ENCODE peak calls at places on chromosomes 3 and 15, in six cellular contexts. O is left ventricle myocardium inferior; N is effector memory CD4-positive, alpha-beta T cell; V is neural progenitor cell; B is fibroblast of lung; M is mammary epithelial cell. X is an unnamed sample. For H3K4me1, the result is how much of the 10 kb centered on the place peaks cover.

GRCh38 chr15:26628879-26629529 is 143.9 kb downstream of the GABRB3 start:
- DNase-seq in O (peak), N (no peak), V (peak), B (peak), M (no peak), X (no peak)

GRCh38 chr3:169430687-169431404 is 232.7 kb downstream of the MECOM start:
- DNase-seq in O (no peak), N (no peak), V (no peak), B (peak), M (peak), X (no peak)

GRCh38 chr15:79179108-79179561 is 88.6 kb upstream of the RASGRF1 start:
- DNase-seq in O (no peak), N (no peak), V (no peak), B (peak), M (peak), X (no peak)

GRCh38 chr15:100601158-100601557 is 826 bp downstream of the LINS1 start:
- DNase-seq in O (no peak), N (peak), V (peak), B (no peak), M (peak), X (peak)

GRCh38 chr3:102207173-102207572 is 227.6 kb upstream of the ZPLD1 start:
- DNase-seq in O (no peak), N (no peak), V (no peak), B (no peak), M (no peak), X (no peak)

GRCh38 chr3:17195856-17196604 is 311.3 kb downstream of the PLCL2 start:
- DNase-seq in O (no peak), N (no peak), V (peak), B (peak), M (no peak), X (no peak)

GRCh38 chr3:52986938-52987337 is 58.9 kb downstream of the SFMBT1 start:
- DNase-seq in O (no peak), N (no peak), V (peak), B (peak), M (no peak), X (no peak)

GRCh38 chr3:59771760-59772159 is 721.9 kb upstream of the CFAP20DC start:
- DNase-seq in O (no peak), N (no peak), V (no peak), B (peak), M (peak), X (no peak)

GRCh38 chr15:95875141-95875643 is 455.3 kb upstream of the NR2F2 start:
- DNase-seq in O (no peak), N (no peak), V (no peak), B (peak), M (peak), X (no peak)

GRCh38 chr3:42266085-42266484 is at the start of gene CCK:
- DNase-seq in O (no peak), N (no peak), V (no peak), B (no peak), M (no peak), X (no peak)

GRCh38 chr3:119898478-119899177 is 116.7 kb downstream of the NR1I2 start:
- DNase-seq in O (no peak), N (no peak), V (no peak), B (no peak), M (peak), X (no peak)

GRCh38 chr3:17972030-17972429 is 229.6 kb upstream of the TBC1D5 start:
- DNase-seq in O (no peak), N (no peak), V (no peak), B (no peak), M (no peak), X (no peak)

GRCh38 chr15:95644476-95644875 is 686.0 kb upstream of the NR2F2 start:
- DNase-seq in O (no peak), N (no peak), V (no peak), B (peak), M (no peak), X (no peak)

GRCh38 chr3:154324919-154325318 is 632 bp upstream of the DHX36 start:
- DNase-seq in O (no peak), N (no peak), V (peak), B (no peak), M (no peak), X (no peak)

GRCh38 chr15:69377137-69377536 is 37.0 kb upstream of the KIF23 start:
- DNase-seq in O (no peak), N (no peak), V (no peak), B (no peak), M (no peak), X (no peak)

GRCh38 chr3:37957185-37957936 is 33.2 kb upstream of the VILL start:
- DNase-seq in O (no peak), N (no peak), V (no peak), B (no peak), M (no peak), X (no peak)
- H3K27ac ChIP-seq in O (peak), N (no peak), V (no peak), B (no peak), M (no peak), X (no peak)

GRCh38 chr3:137771401-137772230 is 7.5 kb downstream of the SOX14 start:
- DNase-seq in O (no peak), N (no peak), V (peak), B (no peak), M (no peak), X (peak)

GRCh38 chr3:137768361-137769320 is 4.5 kb downstream of the SOX14 start:
- DNase-seq in O (no peak), N (no peak), V (peak), B (no peak), M (no peak), X (no peak)

GRCh38 chr3:137770821-137771399 is 6.8 kb downstream of the SOX14 start:
- DNase-seq in O (no peak), N (no peak), V (peak), B (no peak), M (no peak), X (no peak)

GRCh38 chr3:137769321-137770065 is 5.4 kb downstream of the SOX14 start:
- DNase-seq in O (no peak), N (no peak), V (peak), B (no peak), M (no peak), X (no peak)

GRCh38 chr3:137770066-137770805 is 6.1 kb downstream of the SOX14 start:
- DNase-seq in O (no peak), N (no peak), V (peak), B (no peak), M (no peak), X (no peak)
- H3K4me3 ChIP-seq in O (peak), N (no peak), V (peak), B (no peak), M (no peak), X (no peak)

DNA sequence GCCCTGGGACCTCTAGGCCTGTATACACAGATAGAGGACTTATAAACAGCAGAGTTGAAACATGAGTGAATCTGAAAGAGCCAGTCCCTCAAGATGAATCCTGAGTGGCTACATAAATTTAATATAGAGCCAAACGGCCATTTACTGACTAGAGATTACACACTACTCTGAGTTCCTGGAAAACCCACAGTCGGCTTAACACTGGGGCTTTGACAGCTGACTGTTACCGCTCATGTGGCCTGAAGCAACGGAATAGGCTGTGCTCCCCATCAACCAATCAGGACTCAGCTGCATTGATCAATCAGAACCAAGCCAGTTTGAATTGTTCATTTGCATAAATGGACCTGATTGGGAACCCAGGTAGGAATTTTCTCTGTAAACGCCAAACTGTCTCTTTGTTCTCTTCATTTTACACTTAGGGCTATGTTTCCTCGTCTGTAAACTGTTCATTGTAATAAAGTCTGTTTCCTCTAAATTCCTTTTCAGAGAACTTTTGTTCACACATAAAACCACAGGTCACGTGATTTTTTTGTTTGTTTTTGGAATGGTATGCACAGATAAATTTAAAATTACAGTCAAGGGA is 40.5 kb downstream of the CCNL1 start:
- DNase-seq in O (no peak), N (peak), V (no peak), B (no peak), M (no peak), X (no peak)
- H3K4me1 ChIP-seq in O (under half), N (under half), V (under half), B (under half), M (under half), X (under half)

GRCh38 chr15:99201410-99202175 is 47.8 kb downstream of the TTC23 start:
- DNase-seq in O (no peak), N (no peak), V (no peak), B (peak), M (no peak), X (no peak)
- H3K27ac ChIP-seq in O (no peak), N (no peak), V (no peak), B (no peak), M (no peak), X (no peak)

GRCh38 chr3:35644461-35644860 is 5.1 kb downstream of the ARPP21 start:
- DNase-seq in O (no peak), N (no peak), V (no peak), B (no peak), M (no peak), X (no peak)
- H3K4me3 ChIP-seq in O (no peak), N (no peak), V (no peak), B (no peak), M (no peak), X (no peak)

GRCh38 chr3:188559856-188560255 is 405.9 kb downstream of the LPP start:
- DNase-seq in O (no peak), N (no peak), V (no peak), B (no peak), M (no peak), X (no peak)
- H3K4me1 ChIP-seq in O (under half), N (under half), V (under half), B (under half), M (under half), X (under half)

DNA sequence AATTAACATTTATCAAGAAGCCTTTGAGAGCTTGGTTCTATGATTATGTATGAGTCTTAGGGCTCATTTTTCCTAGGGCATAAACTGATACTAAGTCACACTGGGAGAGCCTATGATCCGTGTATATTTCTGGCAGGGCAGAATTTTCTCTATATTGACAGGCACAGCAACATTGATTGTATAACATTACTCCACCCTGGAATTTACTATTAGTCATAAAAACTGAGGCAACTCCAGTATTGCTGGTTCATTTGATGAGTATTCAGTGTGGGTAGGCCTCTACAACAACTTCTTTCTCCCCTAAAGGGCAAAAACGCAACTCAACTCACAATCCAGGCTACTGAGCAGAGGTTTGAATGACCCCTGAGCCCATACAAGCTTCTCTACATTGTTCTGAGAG is 10.6 kb upstream of the CSTA start:
- DNase-seq in O (no peak), N (no peak), V (no peak), B (no peak), M (peak), X (no peak)
- H3K27ac ChIP-seq in O (no peak), N (no peak), V (no peak), B (no peak), M (peak), X (no peak)

GRCh38 chr3:14812196-14812785 is 6.5 kb upstream of the FGD5 start:
- DNase-seq in O (no peak), N (no peak), V (no peak), B (no peak), M (no peak), X (no peak)
- H3K4me3 ChIP-seq in O (peak), N (no peak), V (no peak), B (no peak), M (no peak), X (no peak)